ENCODE peak calls at places on chromosome 6, in nine cellular contexts. U, K, F, B, Y, H, T, E and J are unnamed samples.
A peak's percentile ranks its signal among the peaks of the same experiment; 100 is the strongest.

GRCh38 chr6:32847795-32848194 is 3.9 kb upstream of the PSMB8 start:
- DNase-seq in Y (peak; percentile 20), U (no peak), B (no peak), H (no peak), F (no peak), E (no peak), T (no peak), K (no peak), J (no peak)

GRCh38 chr6:51514396-51515051 is 572.9 kb downstream of the PKHD1 start:
- DNase-seq in E (no peak), B (no peak), U (no peak), T (no peak), F (no peak), H (no peak), K (no peak), Y (no peak), J (no peak)

GRCh38 chr6:116406678-116407345 is 36.1 kb downstream of the DSE start:
- DNase-seq in B (no peak), H (no peak), F (no peak), Y (no peak), K (no peak), U (peak; percentile 54), T (no peak), E (no peak), J (no peak)

GRCh38 chr6:135093578-135093977 is 39.0 kb upstream of the HBS1L start:
- DNase-seq in F (no peak), E (no peak), B (no peak), Y (no peak), H (no peak), K (no peak), T (no peak), U (no peak), J (no peak)

GRCh38 chr6:37060195-37060559 is 54.7 kb downstream of the FGD2 start:
- DNase-seq in E (no peak), K (no peak), B (no peak), F (no peak), H (no peak), T (no peak), Y (no peak), U (no peak), J (no peak)

GRCh38 chr6:17220511-17220910 is 60.6 kb upstream of the RBM24 start:
- DNase-seq in T (no peak), B (peak; percentile 12), Y (no peak), H (no peak), U (no peak), E (no peak), K (no peak), F (no peak), J (no peak)

GRCh38 chr6:626236-626635 is 30.7 kb downstream of the HUS1B start:
- DNase-seq in Y (no peak), T (no peak), H (no peak), K (no peak), E (no peak), U (peak; percentile 49), F (no peak), B (no peak), J (no peak)

GRCh38 chr6:148650941-148651540 is 95.8 kb upstream of the UST start:
- DNase-seq in F (no peak), H (no peak), Y (no peak), U (no peak), E (no peak), K (no peak), B (no peak), T (no peak), J (no peak)

GRCh38 chr6:32060966-32061655 is 22.9 kb downstream of the CYP21A2 start:
- DNase-seq in H (no peak), Y (no peak), B (no peak), K (no peak), U (no peak), F (no peak), E (no peak), T (no peak), J (no peak)

GRCh38 chr6:136784910-136785746 is 7.1 kb downstream of the MAP3K5 start:
- DNase-seq in H (no peak), Y (peak; percentile 59), K (no peak), U (peak; percentile 31), F (no peak), E (no peak), T (no peak), B (peak; percentile 48), J (no peak)

GRCh38 chr6:163416640-163417253 is 2.2 kb downstream of the QKI start:
- DNase-seq in K (peak; percentile 46), U (peak; percentile 91), H (no peak), Y (peak; percentile 56), F (no peak), B (peak; percentile 24), E (peak; percentile 44), T (peak; percentile 87), J (peak; percentile 88)